ENCODE peak calls at places on chromosomes 16 and 17, in nine cellular contexts. T is psoas muscle, I is left lung, S is epithelial cell of esophagus, G is tibial nerve, Q is brain microvascular endothelial cell, C is fibroblast of lung, B is HL-60, V is pancreas. D is an unnamed sample.

GRCh38 chr17:45431531-45432404 is 902 bp downstream of the ARHGAP27 start:
- DNase-seq in G (no peak), C (no peak), Q (no peak), T (peak; percentile 67), V (peak; percentile 75), B (peak; percentile 85), S (peak; percentile 90), I (peak; percentile 92), D (no peak)

GRCh38 chr17:37488009-37488604 is 1.6 kb upstream of the DUSP14 start:
- DNase-seq in G (no peak), Q (peak; percentile 97), V (no peak), B (peak; percentile 42), C (peak; percentile 97), S (peak; percentile 86), I (no peak), T (no peak), D (peak; percentile 99)

GRCh38 chr17:75447951-75448856 is 8.2 kb upstream of the TMEM94 start:
- DNase-seq in S (no peak), Q (peak; percentile 13), B (no peak), C (no peak), V (no peak), T (no peak), I (no peak), G (no peak), D (no peak)

GRCh38 chr16:83956336-83957289 is 3.6 kb downstream of the OSGIN1 start:
- DNase-seq in B (peak; percentile 74), Q (peak; percentile 62), T (peak; percentile 81), V (peak; percentile 74), C (peak; percentile 80), I (peak; percentile 84), G (peak; percentile 72), S (peak; percentile 82), D (peak; percentile 19)

GRCh38 chr16:19173649-19174383 is 5.8 kb downstream of the SYT17 start:
- DNase-seq in Q (no peak), S (no peak), B (no peak), C (no peak), V (no peak), G (no peak), I (no peak), T (no peak), D (no peak)

GRCh38 chr17:59332890-59333377 is 1.5 kb downstream of the YPEL2 start:
- DNase-seq in I (peak; percentile 46), V (peak; percentile 30), G (peak; percentile 62), Q (no peak), C (peak; percentile 47), T (peak; percentile 47), B (peak; percentile 53), S (peak; percentile 32), D (no peak)

GRCh38 chr16:75219838-75220237 is 1.1 kb downstream of the CTRB1 start:
- DNase-seq in B (no peak), G (no peak), T (no peak), V (no peak), Q (no peak), S (no peak), C (no peak), I (no peak), D (no peak)

GRCh38 chr16:68190099-68190498 is 45.8 kb downstream of the ESRP2 start:
- DNase-seq in G (no peak), T (no peak), I (no peak), V (no peak), S (no peak), Q (no peak), C (no peak), B (peak; percentile 22), D (no peak)

GRCh38 chr16:81424761-81425160 is 19.8 kb upstream of the CMIP start:
- DNase-seq in S (peak; percentile 74), T (no peak), I (no peak), B (peak; percentile 58), Q (no peak), C (no peak), V (no peak), G (no peak), D (no peak)

DNA sequence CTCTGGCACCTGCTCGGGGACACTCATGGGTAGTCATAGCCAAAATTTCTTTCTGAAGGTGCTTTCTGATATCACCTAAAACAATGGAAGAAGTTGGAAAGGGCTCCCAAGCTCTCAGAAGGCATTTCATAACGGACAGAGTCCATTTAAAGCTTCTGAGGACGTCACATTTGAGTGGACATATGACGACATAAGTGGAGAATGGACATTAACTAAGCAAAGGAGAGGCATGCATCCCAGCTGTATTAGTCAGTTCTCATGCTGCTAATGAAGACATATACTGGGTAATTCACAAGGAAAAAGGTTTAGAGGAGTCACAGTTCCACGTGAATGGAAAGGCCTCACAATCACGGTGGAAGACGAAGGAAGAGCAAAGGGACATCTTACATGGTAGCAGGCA is 260.2 kb upstream of the DYNLRB2 start:
- DNase-seq in C (no peak), B (no peak), I (no peak), Q (no peak), T (no peak), V (no peak), G (no peak), S (no peak), D (no peak)
- TF ChIP-seq CTCF in C (no peak), B (no peak), I (no peak), Q (no peak), T (no peak), V (no peak), G (no peak), S (no peak), D (no peak)

DNA sequence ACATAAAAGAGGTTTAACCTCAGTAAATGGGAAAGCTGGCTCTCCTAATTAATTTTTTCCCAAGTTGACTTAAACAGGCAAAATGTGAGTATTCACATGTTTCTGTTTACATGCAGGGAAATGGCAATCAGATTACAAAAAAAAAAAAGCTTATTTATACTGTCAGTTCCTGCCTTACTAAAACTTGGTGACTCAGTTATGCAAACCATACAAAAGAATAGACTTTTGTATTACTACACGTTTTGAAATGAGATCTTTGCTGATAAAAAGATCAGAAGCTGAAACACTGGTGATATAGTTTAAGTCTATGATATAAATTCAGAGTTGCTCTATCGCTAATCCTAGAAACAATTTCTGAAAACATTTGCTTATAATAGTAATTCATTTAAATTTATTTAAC is 9.4 kb upstream of the KCNJ2 start:
- DNase-seq in S (peak; percentile 34), V (no peak), G (no peak), C (no peak), Q (no peak), T (no peak), B (no peak), I (no peak), D (no peak)
- H3K4me3 ChIP-seq in S (no peak overlapping the region), V (no peak overlapping the region), G (no peak overlapping the region), C (no peak overlapping the region), Q (no peak overlapping the region), T (no peak overlapping the region), B (no peak overlapping the region), I (no peak overlapping the region), D (no peak overlapping the region)

GRCh38 chr16:85470873-85471272 is 142.2 kb upstream of the GSE1 start:
- DNase-seq in G (no peak), V (no peak), T (no peak), Q (no peak), B (no peak), S (no peak), C (no peak), I (no peak), D (no peak)

GRCh38 chr16:85469929-85470590 is 143.1 kb upstream of the GSE1 start:
- DNase-seq in G (no peak), C (no peak), T (no peak), I (no peak), S (no peak), B (no peak), Q (no peak), V (no peak), D (no peak)

GRCh38 chr16:85472514-85472913 is 140.6 kb upstream of the GSE1 start:
- DNase-seq in T (no peak), B (no peak), S (no peak), V (no peak), Q (no peak), I (no peak), C (no peak), G (no peak), D (no peak)

GRCh38 chr16:85473326-85473725 is 139.8 kb upstream of the GSE1 start:
- DNase-seq in G (no peak), C (no peak), B (no peak), S (no peak), T (no peak), V (no peak), Q (no peak), I (no peak), D (no peak)

DNA sequence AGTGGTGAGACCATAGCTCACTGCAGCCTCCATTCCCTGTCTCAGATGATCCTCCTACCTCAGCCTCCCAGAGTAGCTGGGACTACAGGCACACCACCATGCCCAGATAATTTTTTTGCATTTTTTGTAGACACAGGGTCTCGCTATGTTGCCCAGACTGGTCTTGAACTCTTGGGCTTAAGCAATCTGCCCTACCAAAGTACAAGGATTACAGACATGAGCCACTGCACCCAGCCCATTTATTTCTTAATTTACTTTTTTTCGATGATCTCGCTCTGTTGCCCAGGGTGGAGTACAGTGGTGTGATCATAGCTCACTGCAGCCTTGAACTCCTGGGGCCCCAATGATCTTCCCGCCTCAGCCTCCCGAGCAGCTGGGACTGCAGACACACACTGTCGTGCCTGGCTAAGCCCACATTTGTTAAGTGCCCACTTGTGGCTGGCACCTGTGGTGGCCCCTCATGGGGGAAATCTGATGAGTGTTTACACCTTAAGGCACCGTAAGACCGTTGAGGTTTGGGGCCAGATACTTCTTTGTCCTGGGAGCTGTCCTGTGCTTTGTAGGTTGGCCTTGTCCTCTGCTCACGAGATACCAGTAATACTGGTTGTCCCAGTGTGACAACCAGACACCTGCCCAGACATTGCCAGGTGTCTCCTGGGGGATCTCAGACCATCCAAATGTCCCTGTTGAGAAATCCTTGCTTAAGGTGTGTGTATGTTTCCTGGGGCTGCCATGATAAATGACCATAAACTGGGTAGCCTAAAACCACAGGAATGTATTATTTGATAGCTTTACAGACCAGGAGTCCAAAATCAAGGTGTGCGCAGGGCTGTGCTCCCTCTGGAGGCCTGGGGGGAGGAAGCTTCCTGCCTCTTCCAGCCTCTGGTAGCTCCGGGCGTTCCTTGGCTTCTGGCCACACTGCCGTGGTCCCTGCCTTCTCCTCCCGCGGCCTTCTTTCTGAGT is 141.4 kb upstream of the GSE1 start:
- DNase-seq in B (no peak), Q (no peak), S (peak; percentile 25), T (no peak), I (no peak), V (no peak), G (no peak), C (no peak), D (no peak)
- TF ChIP-seq CTCF in B (no peak), Q (no peak), S (peak; percentile 38), T (no peak), I (no peak), V (no peak), G (no peak), C (no peak), D (no peak)

DNA sequence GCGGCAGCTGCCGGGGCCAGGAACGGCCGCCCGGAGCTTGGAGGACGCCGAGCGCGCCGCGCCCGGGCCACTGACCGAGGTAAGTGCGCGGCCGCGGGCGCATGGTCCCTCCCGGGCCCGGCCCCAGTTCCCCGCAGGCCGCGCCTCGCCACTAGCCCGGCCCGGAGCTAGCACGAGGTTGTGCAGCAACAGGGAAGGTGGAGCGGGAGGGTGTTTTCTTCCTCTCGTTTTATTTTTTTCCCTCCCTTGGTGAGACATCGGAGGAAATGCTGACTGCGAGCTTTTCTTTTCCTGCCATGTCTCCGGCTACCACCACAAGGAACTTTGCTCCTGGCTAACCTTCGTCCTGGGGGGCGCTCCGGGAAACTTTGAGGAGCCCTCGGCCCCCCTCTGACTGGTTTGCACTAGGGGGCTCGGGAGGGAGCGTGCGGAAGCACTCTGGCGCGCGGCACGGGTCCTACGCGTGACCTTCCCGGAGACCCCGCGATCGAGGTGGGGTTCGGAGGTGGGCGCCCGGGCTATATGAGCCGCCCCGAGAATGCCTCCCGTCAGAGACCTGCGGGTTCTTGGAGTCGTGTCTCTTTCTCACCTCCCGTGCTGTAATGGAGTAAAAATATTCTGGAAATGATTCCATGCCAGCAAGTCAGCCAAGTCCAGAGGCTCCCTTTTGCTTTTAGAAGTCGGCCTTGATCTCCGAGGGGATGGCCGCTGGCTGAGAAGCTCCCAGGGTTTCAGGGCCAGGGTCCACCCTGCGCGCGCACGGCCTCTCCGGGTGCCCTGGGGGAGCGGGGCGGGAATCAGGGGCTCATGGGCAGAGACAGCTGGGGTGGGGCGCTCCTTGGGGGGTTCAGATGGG is 906 bp downstream of the KCNJ12 start:
- DNase-seq in S (peak; percentile 45), I (no peak), B (no peak), C (peak; percentile 28), T (peak; percentile 44), G (no peak), Q (peak; percentile 11), V (no peak), D (no peak)
- H3K4me3 ChIP-seq in S (no peak overlapping the region), I (peak overlapping the region; percentile 36), B (no peak overlapping the region), C (peak overlapping the region; percentile 33), T (peak overlapping the region; percentile 68), G (peak overlapping the region; percentile 20), Q (peak overlapping the region; percentile 40), V (no peak overlapping the region), D (peak overlapping the region; percentile 33)